ENCODE peak calls at places on chromosome 20, in six cellular contexts. J, Z, E, D, U and I are unnamed samples.

GRCh38 chr20:17898548-17898994 is 70.0 kb downstream of the SNX5 start:
- DNase-seq in J (peak; percentile 28), Z (peak; percentile 59), E (peak; percentile 19), D (peak; percentile 68), U (peak; percentile 70), I (peak; percentile 56)

GRCh38 chr20:57445298-57445697 is 54.1 kb downstream of the RBM38 start:
- DNase-seq in J (no peak), Z (no peak), E (no peak), D (peak; percentile 38), U (no peak), I (no peak)

GRCh38 chr20:17885544-17885943 is 83.0 kb downstream of the SNX5 start:
- DNase-seq in J (no peak), Z (no peak), E (no peak), D (no peak), U (no peak), I (no peak)

GRCh38 chr20:58309607-58310290 is at the start of gene RAB22A:
- DNase-seq in J (peak; percentile 62), Z (peak; percentile 78), E (peak; percentile 37), D (peak; percentile 83), U (peak; percentile 87), I (peak; percentile 59)

GRCh38 chr20:51736947-51737346 is 31.2 kb downstream of the ATP9A start:
- DNase-seq in J (no peak), Z (no peak), E (no peak), D (no peak), U (no peak), I (no peak)

GRCh38 chr20:3916347-3916746 is 27.2 kb downstream of the PANK2 start:
- DNase-seq in J (no peak), Z (no peak), E (no peak), D (no peak), U (no peak), I (no peak)

GRCh38 chr20:62649140-62649539 is 6.8 kb downstream of the SLCO4A1 start:
- DNase-seq in J (no peak), Z (no peak), E (no peak), D (no peak), U (no peak), I (no peak)

GRCh38 chr20:58032599-58032998 is 195.9 kb downstream of the ANKRD60 start:
- DNase-seq in J (no peak), Z (no peak), E (no peak), D (no peak), U (no peak), I (no peak)

GRCh38 chr20:52204136-52204535 is 12.6 kb upstream of the ZFP64 start:
- DNase-seq in J (no peak), Z (no peak), E (no peak), D (peak; percentile 19), U (no peak), I (no peak)

GRCh38 chr20:12063106-12063505 is 145.4 kb downstream of the BTBD3 start:
- DNase-seq in J (no peak), Z (no peak), E (no peak), D (no peak), U (no peak), I (no peak)

GRCh38 chr20:7980332-7981046 is 39.1 kb downstream of the TMX4 start:
- DNase-seq in J (no peak), Z (no peak), E (no peak), D (peak; percentile 23), U (peak; percentile 7), I (peak; percentile 30)

GRCh38 chr20:44796758-44797457 is 13.4 kb downstream of the RIMS4 start:
- DNase-seq in J (no peak), Z (no peak), E (no peak), D (no peak), U (no peak), I (no peak)

GRCh38 chr20:38304845-38305447 is 990 bp downstream of the BPI start:
- DNase-seq in J (no peak), Z (no peak), E (peak; percentile 15), D (peak; percentile 49), U (peak; percentile 56), I (peak; percentile 65)

GRCh38 chr20:46406986-46407670 is 713 bp upstream of the ELMO2 start:
- DNase-seq in J (peak; percentile 73), Z (peak; percentile 91), E (peak; percentile 37), D (peak; percentile 71), U (peak; percentile 17), I (peak; percentile 12)

GRCh38 chr20:24697411-24697810 is 228.0 kb downstream of the SYNDIG1 start:
- DNase-seq in J (no peak), Z (no peak), E (no peak), D (no peak), U (no peak), I (no peak)

GRCh38 chr20:45970646-45971424 is 1.2 kb downstream of the ZNF335 start:
- DNase-seq in J (no peak), Z (no peak), E (peak; percentile 27), D (peak; percentile 63), U (no peak), I (no peak)

GRCh38 chr20:47272893-47273590 is 83.5 kb downstream of the ZMYND8 start:
- DNase-seq in J (no peak), Z (peak; percentile 44), E (peak; percentile 55), D (peak; percentile 74), U (peak; percentile 66), I (peak; percentile 45)

GRCh38 chr20:37376791-37377190 is 30.9 kb downstream of the SRC start:
- DNase-seq in J (no peak), Z (no peak), E (no peak), D (no peak), U (no peak), I (no peak)

GRCh38 chr20:10368702-10369041 is 65.3 kb downstream of the MKKS start:
- DNase-seq in J (no peak), Z (no peak), E (no peak), D (no peak), U (no peak), I (no peak)

GRCh38 chr20:21509597-21510331 is 4.1 kb downstream of the NKX2-2 start:
- DNase-seq in J (no peak), Z (no peak), E (no peak), D (no peak), U (no peak), I (no peak)

GRCh38 chr20:12411246-12411940 is 493.7 kb downstream of the BTBD3 start:
- DNase-seq in J (no peak), Z (no peak), E (peak; percentile 29), D (no peak), U (no peak), I (no peak)

GRCh38 chr20:1907586-1907985 is 12.4 kb downstream of the SIRPA start:
- DNase-seq in J (no peak), Z (no peak), E (no peak), D (no peak), U (no peak), I (no peak)

GRCh38 chr20:18224968-18225568 is 63.3 kb upstream of the ZNF133 start:
- DNase-seq in J (no peak), Z (no peak), E (peak; percentile 33), D (peak; percentile 38), U (peak; percentile 4), I (no peak)

GRCh38 chr20:14064921-14065320 is 69.6 kb downstream of the MACROD2 start:
- DNase-seq in J (no peak), Z (no peak), E (no peak), D (no peak), U (no peak), I (no peak)

GRCh38 chr20:58868795-58869194 is 16.3 kb downstream of the GNAS start:
- DNase-seq in J (no peak), Z (no peak), E (peak; percentile 27), D (no peak), U (no peak), I (peak; percentile 70)

GRCh38 chr20:55004044-55004443 is 528.7 kb downstream of the DOK5 start:
- DNase-seq in J (no peak), Z (no peak), E (no peak), D (no peak), U (no peak), I (no peak)

GRCh38 chr20:20031790-20032189 is 14.6 kb downstream of the NAA20 start:
- DNase-seq in J (no peak), Z (no peak), E (no peak), D (no peak), U (no peak), I (no peak)

GRCh38 chr20:56373942-56374341 is 15.2 kb downstream of the FAM210B start:
- DNase-seq in J (no peak), Z (no peak), E (no peak), D (peak; percentile 80), U (no peak), I (no peak)

GRCh38 chr20:62515280-62515679 is 39.5 kb upstream of the GATA5 start:
- DNase-seq in J (no peak), Z (no peak), E (no peak), D (no peak), U (no peak), I (no peak)

GRCh38 chr20:23889775-23890187 is 10.2 kb upstream of the CST5 start:
- DNase-seq in J (peak; percentile 27), Z (peak; percentile 46), E (peak; percentile 80), D (peak; percentile 55), U (peak; percentile 70), I (peak; percentile 81)

GRCh38 chr20:706366-706885 is 30.8 kb upstream of the SCRT2 start:
- DNase-seq in J (no peak), Z (no peak), E (no peak), D (no peak), U (no peak), I (no peak)

GRCh38 chr20:29497261-29497671 is 1760.2 kb upstream of the DEFB115 start:
- DNase-seq in J (no peak), Z (peak; percentile 6), E (peak; percentile 42), D (no peak), U (no peak), I (peak; percentile 56)

GRCh38 chr20:63628246-63628975 is 1.5 kb upstream of the GMEB2 start:
- DNase-seq in J (no peak), Z (peak; percentile 54), E (peak; percentile 76), D (peak; percentile 93), U (no peak), I (peak; percentile 71)

GRCh38 chr20:35615667-35616464 is at the start of gene SPAG4:
- DNase-seq in J (peak; percentile 100), Z (peak; percentile 100), E (peak; percentile 99), D (peak; percentile 100), U (peak; percentile 100), I (peak; percentile 97)

GRCh38 chr20:44805991-44806729 is 4.2 kb downstream of the RIMS4 start:
- DNase-seq in J (no peak), Z (no peak), E (peak; percentile 100), D (no peak), U (no peak), I (peak; percentile 48)

GRCh38 chr20:856361-856775 is 22.9 kb downstream of the FAM110A start:
- DNase-seq in J (no peak), Z (peak; percentile 27), E (no peak), D (peak; percentile 78), U (no peak), I (no peak)

GRCh38 chr20:53639128-53639527 is 45.5 kb upstream of the ZNF217 start:
- DNase-seq in J (no peak), Z (no peak), E (no peak), D (no peak), U (no peak), I (no peak)

GRCh38 chr20:60239981-60240380 is 281.8 kb downstream of the CDH26 start:
- DNase-seq in J (no peak), Z (no peak), E (no peak), D (no peak), U (no peak), I (no peak)

GRCh38 chr20:717271-717670 is 41.7 kb upstream of the SCRT2 start:
- DNase-seq in J (no peak), Z (no peak), E (no peak), D (no peak), U (no peak), I (no peak)

GRCh38 chr20:38229376-38230252 is 30.9 kb downstream of the KIAA1755 start:
- DNase-seq in J (no peak), Z (no peak), E (peak; percentile 15), D (no peak), U (peak; percentile 63), I (peak; percentile 46)